ENCODE peak calls at places on chromosomes 3 and 15, in six cellular contexts. One of them, this sample, is unnamed.

GRCh38 chr15:63446260-63446659 is 58.1 kb upstream of the USP3 start:
- DNase-seq in WTC11: no peak
- DNase-seq in fibroblast of mammary gland: no peak
- DNase-seq in OCI-LY7: no peak
- DNase-seq in bronchial epithelial cell: no peak
- DNase-seq in NB4: no peak
- DNase-seq in this sample: no peak

GRCh38 chr3:118818386-118818785 is 216.3 kb downstream of the IGSF11 start:
- DNase-seq in WTC11: no peak
- DNase-seq in NB4: no peak
- DNase-seq in fibroblast of mammary gland: peak
- DNase-seq in bronchial epithelial cell: peak
- DNase-seq in OCI-LY7: no peak
- DNase-seq in this sample: no peak

GRCh38 chr15:59838900-59839299 is 149.8 kb upstream of the BNIP2 start:
- DNase-seq in fibroblast of mammary gland: no peak
- DNase-seq in WTC11: no peak
- DNase-seq in NB4: no peak
- DNase-seq in OCI-LY7: no peak
- DNase-seq in bronchial epithelial cell: no peak
- DNase-seq in this sample: no peak

GRCh38 chr3:156750191-156750873 is 75.8 kb upstream of the LEKR1 start:
- DNase-seq in WTC11: peak
- DNase-seq in OCI-LY7: no peak
- DNase-seq in NB4: no peak
- DNase-seq in bronchial epithelial cell: peak
- DNase-seq in fibroblast of mammary gland: peak
- DNase-seq in this sample: no peak

GRCh38 chr3:139299261-139300132 is 44.3 kb upstream of the MRPS22 start:
- DNase-seq in bronchial epithelial cell: peak
- DNase-seq in WTC11: peak
- DNase-seq in fibroblast of mammary gland: peak
- DNase-seq in NB4: no peak
- DNase-seq in OCI-LY7: no peak
- DNase-seq in this sample: no peak

GRCh38 chr3:128480278-128480677 is 12.7 kb downstream of the GATA2 start:
- DNase-seq in NB4: no peak
- DNase-seq in WTC11: no peak
- DNase-seq in fibroblast of mammary gland: no peak
- DNase-seq in bronchial epithelial cell: no peak
- DNase-seq in OCI-LY7: no peak
- DNase-seq in this sample: no peak

GRCh38 chr15:52406601-52407000 is 111.0 kb upstream of the MYO5C start:
- DNase-seq in WTC11: no peak
- DNase-seq in NB4: no peak
- DNase-seq in bronchial epithelial cell: no peak
- DNase-seq in fibroblast of mammary gland: no peak
- DNase-seq in OCI-LY7: no peak
- DNase-seq in this sample: no peak

GRCh38 chr3:65524544-65525070 is 514.1 kb downstream of the MAGI1 start:
- DNase-seq in WTC11: no peak
- DNase-seq in OCI-LY7: no peak
- DNase-seq in fibroblast of mammary gland: no peak
- DNase-seq in NB4: no peak
- DNase-seq in bronchial epithelial cell: no peak
- DNase-seq in this sample: no peak

GRCh38 chr3:30123224-30123623 is 483.2 kb upstream of the TGFBR2 start:
- DNase-seq in WTC11: no peak
- DNase-seq in OCI-LY7: no peak
- DNase-seq in NB4: no peak
- DNase-seq in fibroblast of mammary gland: no peak
- DNase-seq in bronchial epithelial cell: no peak
- DNase-seq in this sample: no peak

GRCh38 chr3:45145681-45146614 is at the start of gene CDCP1:
- DNase-seq in NB4: no peak
- DNase-seq in fibroblast of mammary gland: no peak
- DNase-seq in bronchial epithelial cell: peak
- DNase-seq in WTC11: peak
- DNase-seq in OCI-LY7: no peak
- DNase-seq in this sample: peak

GRCh38 chr3:142808103-142808917 is 80.6 kb downstream of the PCOLCE2 start:
- DNase-seq in WTC11: no peak
- DNase-seq in bronchial epithelial cell: peak
- DNase-seq in OCI-LY7: no peak
- DNase-seq in NB4: peak
- DNase-seq in fibroblast of mammary gland: peak
- DNase-seq in this sample: no peak

GRCh38 chr3:99965681-99966408 is 148.2 kb downstream of the CMSS1 start:
- DNase-seq in bronchial epithelial cell: peak
- DNase-seq in WTC11: no peak
- DNase-seq in OCI-LY7: no peak
- DNase-seq in NB4: no peak
- DNase-seq in fibroblast of mammary gland: no peak
- DNase-seq in this sample: no peak

GRCh38 chr3:150202696-150203095 is 205.4 kb upstream of the TSC22D2 start:
- DNase-seq in fibroblast of mammary gland: peak
- DNase-seq in OCI-LY7: no peak
- DNase-seq in NB4: no peak
- DNase-seq in bronchial epithelial cell: no peak
- DNase-seq in WTC11: no peak
- DNase-seq in this sample: no peak

GRCh38 chr15:93333826-93334225 is 244.8 kb upstream of the RGMA start:
- DNase-seq in WTC11: no peak
- DNase-seq in NB4: peak
- DNase-seq in bronchial epithelial cell: no peak
- DNase-seq in fibroblast of mammary gland: no peak
- DNase-seq in OCI-LY7: no peak
- DNase-seq in this sample: no peak
- TF ChIP-seq CTCF in WTC11: no peak
- TF ChIP-seq CTCF in NB4: peak
- TF ChIP-seq CTCF in bronchial epithelial cell: no peak
- TF ChIP-seq CTCF in fibroblast of mammary gland: no peak
- TF ChIP-seq CTCF in OCI-LY7: no peak
- TF ChIP-seq CTCF in this sample: no peak

DNA sequence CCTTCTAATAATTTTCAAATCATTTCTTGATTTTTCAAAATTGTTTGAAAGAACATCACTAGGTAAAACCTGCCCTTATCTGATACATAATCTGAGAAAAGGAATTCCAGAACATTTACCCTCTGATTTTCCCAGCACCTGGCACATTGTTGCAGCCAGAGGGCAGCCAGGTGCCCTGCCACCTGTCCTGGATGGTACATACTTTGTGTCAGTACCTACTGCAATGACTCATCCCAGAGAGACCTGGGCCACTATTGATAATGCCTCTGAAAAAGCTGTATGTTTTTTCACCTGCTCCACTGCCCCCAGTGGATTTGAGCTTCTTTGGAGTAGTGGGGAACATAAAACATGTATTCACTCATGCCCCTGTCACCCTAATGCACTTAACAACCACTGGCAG is 648.9 kb upstream of the GBE1 start:
- DNase-seq in bronchial epithelial cell: peak
- DNase-seq in WTC11: peak
- DNase-seq in NB4: no peak
- DNase-seq in OCI-LY7: no peak
- DNase-seq in fibroblast of mammary gland: no peak
- DNase-seq in this sample: no peak
- TF ChIP-seq CTCF in bronchial epithelial cell: peak
- TF ChIP-seq CTCF in WTC11: no peak
- TF ChIP-seq CTCF in NB4: no peak
- TF ChIP-seq CTCF in OCI-LY7: no peak
- TF ChIP-seq CTCF in fibroblast of mammary gland: no peak
- TF ChIP-seq CTCF in this sample: no peak

GRCh38 chr3:5092018-5092417 is 30.1 kb upstream of the ARL8B start:
- DNase-seq in bronchial epithelial cell: peak
- DNase-seq in fibroblast of mammary gland: no peak
- DNase-seq in OCI-LY7: no peak
- DNase-seq in WTC11: no peak
- DNase-seq in NB4: peak
- DNase-seq in this sample: no peak

GRCh38 chr3:5098346-5098745 is 23.7 kb upstream of the ARL8B start:
- DNase-seq in fibroblast of mammary gland: no peak
- DNase-seq in OCI-LY7: no peak
- DNase-seq in bronchial epithelial cell: no peak
- DNase-seq in WTC11: no peak
- DNase-seq in NB4: no peak
- DNase-seq in this sample: no peak

GRCh38 chr3:5093786-5094185 is 28.3 kb upstream of the ARL8B start:
- DNase-seq in bronchial epithelial cell: no peak
- DNase-seq in WTC11: no peak
- DNase-seq in NB4: no peak
- DNase-seq in OCI-LY7: no peak
- DNase-seq in fibroblast of mammary gland: peak
- DNase-seq in this sample: no peak

GRCh38 chr3:5096368-5096767 is 25.7 kb upstream of the ARL8B start:
- DNase-seq in OCI-LY7: no peak
- DNase-seq in bronchial epithelial cell: no peak
- DNase-seq in WTC11: no peak
- DNase-seq in fibroblast of mammary gland: no peak
- DNase-seq in NB4: no peak
- DNase-seq in this sample: no peak

DNA sequence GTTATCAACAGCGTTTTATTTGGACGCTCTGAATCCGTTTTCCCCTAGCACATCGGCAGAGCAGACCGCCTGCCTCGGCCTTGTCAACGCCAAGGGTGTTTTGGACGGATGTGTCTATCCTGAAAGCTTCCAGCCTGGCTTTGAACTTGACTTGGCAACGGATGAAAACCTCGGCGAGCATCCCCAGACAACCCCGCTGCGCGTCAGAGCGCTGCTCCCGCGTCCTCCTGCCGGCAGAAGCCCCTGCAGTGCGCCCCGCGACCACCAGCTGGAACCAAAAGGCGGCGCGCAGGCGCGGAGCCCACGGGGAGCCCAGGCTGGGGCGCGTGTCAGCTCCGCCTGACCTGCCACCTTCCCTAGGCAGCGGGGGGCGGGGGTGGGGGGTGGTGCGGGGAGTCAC is 26.2 kb upstream of the ARL8B start:
- DNase-seq in WTC11: peak
- DNase-seq in OCI-LY7: no peak
- DNase-seq in bronchial epithelial cell: no peak
- DNase-seq in NB4: no peak
- DNase-seq in fibroblast of mammary gland: peak
- DNase-seq in this sample: no peak
- TF ChIP-seq CTCF in WTC11: no peak
- TF ChIP-seq CTCF in OCI-LY7: no peak
- TF ChIP-seq CTCF in bronchial epithelial cell: no peak
- TF ChIP-seq CTCF in NB4: no peak
- TF ChIP-seq CTCF in fibroblast of mammary gland: no peak
- TF ChIP-seq CTCF in this sample: no peak

GRCh38 chr3:58746758-58747157 is 80.2 kb upstream of the FAM3D start:
- DNase-seq in NB4: no peak
- DNase-seq in WTC11: no peak
- DNase-seq in bronchial epithelial cell: no peak
- DNase-seq in fibroblast of mammary gland: no peak
- DNase-seq in OCI-LY7: no peak
- DNase-seq in this sample: no peak
- TF ChIP-seq CTCF in NB4: no peak
- TF ChIP-seq CTCF in WTC11: no peak
- TF ChIP-seq CTCF in bronchial epithelial cell: no peak
- TF ChIP-seq CTCF in fibroblast of mammary gland: no peak
- TF ChIP-seq CTCF in OCI-LY7: no peak
- TF ChIP-seq CTCF in this sample: no peak

This sample was measured in GM10248.